ENCODE peak calls at places on chromosomes 4 and X, in nine cellular contexts. One of them, this sample, is unnamed.
A peak's percentile ranks its signal among the peaks of the same experiment; 100 is the strongest.

GRCh38 chr4:134807231-134807745 is 605.7 kb upstream of the PABPC4L start:
- DNase-seq in NCI-H460: no peak
- DNase-seq in ureter: no peak
- DNase-seq in stimulated activated naive CD8-positive, alpha-beta T cell treated with anti-CD3 and anti-CD28 coated beads, Interleukin-15, amount 100 ng/mL, for 72 hours: no peak
- DNase-seq in stimulated activated CD8-positive, alpha-beta memory T cell treated with anti-CD3 and anti-CD28 coated beads, Interleukin-12 subunit alpha, Interleukin-12 subunit beta, amount 100 ng/mL, for 4 hours: no peak
- DNase-seq in GM04504: no peak
- DNase-seq in colonic mucosa: no peak
- DNase-seq in activated CD4-positive, alpha-beta T cell treated with anti-CD3 and anti-CD28 coated beads for 1 hour: no peak
- DNase-seq in midbrain: no peak
- DNase-seq in this sample: no peak

GRCh38 chr4:153750197-153750817 is 9.5 kb downstream of the RNF175 start:
- DNase-seq in NCI-H460: peak; percentile 69
- DNase-seq in ureter: peak; percentile 63
- DNase-seq in stimulated activated naive CD8-positive, alpha-beta T cell treated with anti-CD3 and anti-CD28 coated beads, Interleukin-15, amount 100 ng/mL, for 72 hours: peak; percentile 69
- DNase-seq in stimulated activated CD8-positive, alpha-beta memory T cell treated with anti-CD3 and anti-CD28 coated beads, Interleukin-12 subunit alpha, Interleukin-12 subunit beta, amount 100 ng/mL, for 4 hours: peak; percentile 13
- DNase-seq in GM04504: peak; percentile 52
- DNase-seq in colonic mucosa: peak; percentile 63
- DNase-seq in activated CD4-positive, alpha-beta T cell treated with anti-CD3 and anti-CD28 coated beads for 1 hour: peak; percentile 32
- DNase-seq in midbrain: peak; percentile 78
- DNase-seq in this sample: peak; percentile 61

GRCh38 chr4:182925298-182925738 is 8.1 kb upstream of the DCTD start:
- DNase-seq in NCI-H460: peak; percentile 85
- DNase-seq in ureter: no peak
- DNase-seq in stimulated activated naive CD8-positive, alpha-beta T cell treated with anti-CD3 and anti-CD28 coated beads, Interleukin-15, amount 100 ng/mL, for 72 hours: peak; percentile 77
- DNase-seq in stimulated activated CD8-positive, alpha-beta memory T cell treated with anti-CD3 and anti-CD28 coated beads, Interleukin-12 subunit alpha, Interleukin-12 subunit beta, amount 100 ng/mL, for 4 hours: peak; percentile 27
- DNase-seq in GM04504: no peak
- DNase-seq in colonic mucosa: peak; percentile 49
- DNase-seq in activated CD4-positive, alpha-beta T cell treated with anti-CD3 and anti-CD28 coated beads for 1 hour: peak; percentile 43
- DNase-seq in midbrain: peak; percentile 66
- DNase-seq in this sample: peak; percentile 65

GRCh38 chrX:20267924-20268701 is 1.4 kb upstream of the RPS6KA3 start:
- DNase-seq in NCI-H460: no peak
- DNase-seq in ureter: peak; percentile 61
- DNase-seq in stimulated activated naive CD8-positive, alpha-beta T cell treated with anti-CD3 and anti-CD28 coated beads, Interleukin-15, amount 100 ng/mL, for 72 hours: no peak
- DNase-seq in stimulated activated CD8-positive, alpha-beta memory T cell treated with anti-CD3 and anti-CD28 coated beads, Interleukin-12 subunit alpha, Interleukin-12 subunit beta, amount 100 ng/mL, for 4 hours: no peak
- DNase-seq in GM04504: no peak
- DNase-seq in colonic mucosa: peak; percentile 51
- DNase-seq in activated CD4-positive, alpha-beta T cell treated with anti-CD3 and anti-CD28 coated beads for 1 hour: peak; percentile 7
- DNase-seq in midbrain: no peak
- DNase-seq in this sample: peak; percentile 47

GRCh38 chr4:41510179-41510578 is 27.8 kb upstream of the LIMCH1 start:
- DNase-seq in NCI-H460: no peak
- DNase-seq in ureter: no peak
- DNase-seq in stimulated activated naive CD8-positive, alpha-beta T cell treated with anti-CD3 and anti-CD28 coated beads, Interleukin-15, amount 100 ng/mL, for 72 hours: no peak
- DNase-seq in stimulated activated CD8-positive, alpha-beta memory T cell treated with anti-CD3 and anti-CD28 coated beads, Interleukin-12 subunit alpha, Interleukin-12 subunit beta, amount 100 ng/mL, for 4 hours: no peak
- DNase-seq in GM04504: no peak
- DNase-seq in colonic mucosa: no peak
- DNase-seq in activated CD4-positive, alpha-beta T cell treated with anti-CD3 and anti-CD28 coated beads for 1 hour: no peak
- DNase-seq in midbrain: no peak
- DNase-seq in this sample: no peak

GRCh38 chr4:99404595-99405287 is 30.4 kb downstream of the ADH7 start:
- DNase-seq in NCI-H460: no peak
- DNase-seq in ureter: no peak
- DNase-seq in stimulated activated naive CD8-positive, alpha-beta T cell treated with anti-CD3 and anti-CD28 coated beads, Interleukin-15, amount 100 ng/mL, for 72 hours: peak; percentile 63
- DNase-seq in stimulated activated CD8-positive, alpha-beta memory T cell treated with anti-CD3 and anti-CD28 coated beads, Interleukin-12 subunit alpha, Interleukin-12 subunit beta, amount 100 ng/mL, for 4 hours: no peak
- DNase-seq in GM04504: peak; percentile 83
- DNase-seq in colonic mucosa: no peak
- DNase-seq in activated CD4-positive, alpha-beta T cell treated with anti-CD3 and anti-CD28 coated beads for 1 hour: no peak
- DNase-seq in midbrain: no peak
- DNase-seq in this sample: peak; percentile 41

GRCh38 chrX:6990552-6991193 is 156.8 kb upstream of the STS start:
- DNase-seq in NCI-H460: no peak
- DNase-seq in ureter: no peak
- DNase-seq in stimulated activated naive CD8-positive, alpha-beta T cell treated with anti-CD3 and anti-CD28 coated beads, Interleukin-15, amount 100 ng/mL, for 72 hours: no peak
- DNase-seq in stimulated activated CD8-positive, alpha-beta memory T cell treated with anti-CD3 and anti-CD28 coated beads, Interleukin-12 subunit alpha, Interleukin-12 subunit beta, amount 100 ng/mL, for 4 hours: no peak
- DNase-seq in GM04504: no peak
- DNase-seq in colonic mucosa: no peak
- DNase-seq in activated CD4-positive, alpha-beta T cell treated with anti-CD3 and anti-CD28 coated beads for 1 hour: no peak
- DNase-seq in midbrain: no peak
- DNase-seq in this sample: no peak

GRCh38 chrX:102765794-102766193 is 45.3 kb downstream of the GPRASP3 start:
- DNase-seq in NCI-H460: no peak
- DNase-seq in ureter: no peak
- DNase-seq in stimulated activated naive CD8-positive, alpha-beta T cell treated with anti-CD3 and anti-CD28 coated beads, Interleukin-15, amount 100 ng/mL, for 72 hours: no peak
- DNase-seq in stimulated activated CD8-positive, alpha-beta memory T cell treated with anti-CD3 and anti-CD28 coated beads, Interleukin-12 subunit alpha, Interleukin-12 subunit beta, amount 100 ng/mL, for 4 hours: no peak
- DNase-seq in GM04504: peak; percentile 64
- DNase-seq in colonic mucosa: no peak
- DNase-seq in activated CD4-positive, alpha-beta T cell treated with anti-CD3 and anti-CD28 coated beads for 1 hour: no peak
- DNase-seq in midbrain: no peak
- DNase-seq in this sample: no peak

This sample was measured in GM13976.